ENCODE peak calls at places on chromosomes 3 and 15, in ten cellular contexts. One of them, this sample, is unnamed. For H3K27me3, the result is how much of the 10 kb centered on the place peaks cover.

GRCh38 chr3:128482857-128483656 is 9.9 kb downstream of the GATA2 start:
- DNase-seq in CD8-positive, alpha-beta T cell: no peak
- DNase-seq in tibial artery: no peak
- DNase-seq in Karpas-422: no peak
- DNase-seq in pancreas: no peak
- DNase-seq in uterus: peak
- DNase-seq in GM23248: peak
- DNase-seq in CD8-positive, alpha-beta memory T cell: no peak
- DNase-seq in hepatocyte: peak
- DNase-seq in psoas muscle: peak
- DNase-seq in this sample: no peak

GRCh38 chr3:134389865-134390264 is 15.6 kb upstream of the AMOTL2 start:
- DNase-seq in Karpas-422: no peak
- DNase-seq in CD8-positive, alpha-beta memory T cell: no peak
- DNase-seq in psoas muscle: no peak
- DNase-seq in CD8-positive, alpha-beta T cell: no peak
- DNase-seq in tibial artery: no peak
- DNase-seq in GM23248: no peak
- DNase-seq in uterus: no peak
- DNase-seq in pancreas: no peak
- DNase-seq in hepatocyte: no peak
- DNase-seq in this sample: no peak

GRCh38 chr3:81003008-81003407 is 758.4 kb downstream of the GBE1 start:
- DNase-seq in tibial artery: no peak
- DNase-seq in hepatocyte: no peak
- DNase-seq in GM23248: no peak
- DNase-seq in CD8-positive, alpha-beta memory T cell: no peak
- DNase-seq in CD8-positive, alpha-beta T cell: no peak
- DNase-seq in psoas muscle: no peak
- DNase-seq in uterus: no peak
- DNase-seq in pancreas: no peak
- DNase-seq in Karpas-422: no peak
- DNase-seq in this sample: no peak

GRCh38 chr3:82093641-82094040 is 332.2 kb upstream of the GBE1 start:
- DNase-seq in CD8-positive, alpha-beta memory T cell: no peak
- DNase-seq in GM23248: no peak
- DNase-seq in Karpas-422: no peak
- DNase-seq in CD8-positive, alpha-beta T cell: no peak
- DNase-seq in tibial artery: no peak
- DNase-seq in uterus: no peak
- DNase-seq in hepatocyte: no peak
- DNase-seq in pancreas: no peak
- DNase-seq in psoas muscle: no peak
- DNase-seq in this sample: no peak

GRCh38 chr3:106862067-106862466 is 515.2 kb upstream of the CCDC54 start:
- DNase-seq in pancreas: no peak
- DNase-seq in CD8-positive, alpha-beta memory T cell: no peak
- DNase-seq in psoas muscle: no peak
- DNase-seq in uterus: no peak
- DNase-seq in hepatocyte: no peak
- DNase-seq in tibial artery: no peak
- DNase-seq in GM23248: peak
- DNase-seq in CD8-positive, alpha-beta T cell: no peak
- DNase-seq in Karpas-422: no peak
- DNase-seq in this sample: no peak

GRCh38 chr3:32421991-32422859 is 30.6 kb downstream of the CMTM7 start:
- DNase-seq in uterus: peak
- DNase-seq in pancreas: peak
- DNase-seq in Karpas-422: no peak
- DNase-seq in hepatocyte: no peak
- DNase-seq in psoas muscle: peak
- DNase-seq in CD8-positive, alpha-beta T cell: no peak
- DNase-seq in CD8-positive, alpha-beta memory T cell: no peak
- DNase-seq in GM23248: peak
- DNase-seq in tibial artery: peak
- DNase-seq in this sample: no peak

GRCh38 chr3:72739521-72740466 is 108.5 kb downstream of the SHQ1 start:
- DNase-seq in Karpas-422: no peak
- DNase-seq in GM23248: peak
- DNase-seq in pancreas: no peak
- DNase-seq in CD8-positive, alpha-beta memory T cell: no peak
- DNase-seq in psoas muscle: no peak
- DNase-seq in tibial artery: no peak
- DNase-seq in uterus: no peak
- DNase-seq in CD8-positive, alpha-beta T cell: no peak
- DNase-seq in hepatocyte: no peak
- DNase-seq in this sample: no peak

GRCh38 chr15:75089781-75090734 is 66.7 kb downstream of the PPCDC start:
- DNase-seq in Karpas-422: no peak
- DNase-seq in tibial artery: peak
- DNase-seq in GM23248: no peak
- DNase-seq in hepatocyte: peak
- DNase-seq in uterus: peak
- DNase-seq in CD8-positive, alpha-beta T cell: no peak
- DNase-seq in psoas muscle: no peak
- DNase-seq in CD8-positive, alpha-beta memory T cell: no peak
- DNase-seq in pancreas: no peak
- DNase-seq in this sample: no peak

GRCh38 chr3:195094211-195094921 is 176.6 kb downstream of the XXYLT1 start:
- DNase-seq in CD8-positive, alpha-beta memory T cell: no peak
- DNase-seq in tibial artery: no peak
- DNase-seq in uterus: no peak
- DNase-seq in pancreas: no peak
- DNase-seq in hepatocyte: no peak
- DNase-seq in CD8-positive, alpha-beta T cell: no peak
- DNase-seq in Karpas-422: no peak
- DNase-seq in psoas muscle: peak
- DNase-seq in GM23248: no peak
- DNase-seq in this sample: peak

DNA sequence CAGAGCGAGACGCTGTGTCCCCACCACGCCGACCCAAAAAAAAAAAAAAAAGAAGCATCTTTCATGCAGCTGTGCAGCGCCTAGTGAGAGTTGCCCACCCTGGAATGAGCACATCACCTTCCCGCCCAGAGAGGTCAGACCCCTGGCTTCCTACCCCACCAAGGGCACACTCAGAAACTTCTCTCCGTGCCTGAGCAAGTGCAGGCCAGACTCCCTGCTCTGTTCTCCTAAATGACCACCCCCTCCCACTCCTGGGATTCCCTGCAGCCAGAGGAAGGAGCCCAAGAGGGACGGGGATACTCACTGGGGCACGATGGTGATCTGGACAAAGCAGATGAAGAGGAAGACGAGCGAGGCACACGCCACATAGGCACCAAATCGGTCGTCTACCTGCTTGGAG is 116.0 kb downstream of the SEC22A start:
- DNase-seq in hepatocyte: no peak
- DNase-seq in uterus: no peak
- DNase-seq in Karpas-422: no peak
- DNase-seq in CD8-positive, alpha-beta T cell: no peak
- DNase-seq in GM23248: no peak
- DNase-seq in tibial artery: peak
- DNase-seq in psoas muscle: no peak
- DNase-seq in pancreas: no peak
- DNase-seq in CD8-positive, alpha-beta memory T cell: no peak
- DNase-seq in this sample: no peak
- H3K27me3 ChIP-seq in hepatocyte: under half
- H3K27me3 ChIP-seq in uterus: under half
- H3K27me3 ChIP-seq in Karpas-422: under half
- H3K27me3 ChIP-seq in CD8-positive, alpha-beta T cell: under half
- H3K27me3 ChIP-seq in GM23248: under half
- H3K27me3 ChIP-seq in tibial artery: under half
- H3K27me3 ChIP-seq in psoas muscle: under half
- H3K27me3 ChIP-seq in pancreas: under half
- H3K27me3 ChIP-seq in CD8-positive, alpha-beta memory T cell: under half
- H3K27me3 ChIP-seq in this sample: under half

GRCh38 chr3:13550257-13550693 is 1.4 kb downstream of the FBLN2 start:
- DNase-seq in pancreas: no peak
- DNase-seq in Karpas-422: no peak
- DNase-seq in psoas muscle: no peak
- DNase-seq in GM23248: no peak
- DNase-seq in CD8-positive, alpha-beta T cell: no peak
- DNase-seq in tibial artery: no peak
- DNase-seq in CD8-positive, alpha-beta memory T cell: no peak
- DNase-seq in hepatocyte: no peak
- DNase-seq in uterus: no peak
- DNase-seq in this sample: no peak
- H3K27ac ChIP-seq in pancreas: no peak
- H3K27ac ChIP-seq in Karpas-422: no peak
- H3K27ac ChIP-seq in psoas muscle: no peak
- H3K27ac ChIP-seq in GM23248: peak
- H3K27ac ChIP-seq in CD8-positive, alpha-beta T cell: peak
- H3K27ac ChIP-seq in tibial artery: peak
- H3K27ac ChIP-seq in CD8-positive, alpha-beta memory T cell: no peak
- H3K27ac ChIP-seq in hepatocyte: no peak
- H3K27ac ChIP-seq in uterus: peak
- H3K27ac ChIP-seq in this sample: no peak

GRCh38 chr3:127431066-127431465 is 143.2 kb upstream of the PRR20G start:
- DNase-seq in CD8-positive, alpha-beta memory T cell: no peak
- DNase-seq in uterus: peak
- DNase-seq in Karpas-422: no peak
- DNase-seq in CD8-positive, alpha-beta T cell: no peak
- DNase-seq in psoas muscle: no peak
- DNase-seq in tibial artery: no peak
- DNase-seq in pancreas: no peak
- DNase-seq in GM23248: no peak
- DNase-seq in hepatocyte: no peak
- DNase-seq in this sample: no peak
- H3K27me3 ChIP-seq in CD8-positive, alpha-beta memory T cell: under half
- H3K27me3 ChIP-seq in uterus: under half
- H3K27me3 ChIP-seq in Karpas-422: under half
- H3K27me3 ChIP-seq in CD8-positive, alpha-beta T cell: under half
- H3K27me3 ChIP-seq in psoas muscle: under half
- H3K27me3 ChIP-seq in tibial artery: under half
- H3K27me3 ChIP-seq in pancreas: under half
- H3K27me3 ChIP-seq in GM23248: half or more
- H3K27me3 ChIP-seq in hepatocyte: under half
- H3K27me3 ChIP-seq in this sample: under half

GRCh38 chr3:47766186-47766585 is 15.5 kb downstream of the SMARCC1 start:
- DNase-seq in psoas muscle: no peak
- DNase-seq in CD8-positive, alpha-beta memory T cell: no peak
- DNase-seq in pancreas: no peak
- DNase-seq in GM23248: no peak
- DNase-seq in uterus: no peak
- DNase-seq in tibial artery: no peak
- DNase-seq in hepatocyte: no peak
- DNase-seq in Karpas-422: no peak
- DNase-seq in CD8-positive, alpha-beta T cell: no peak
- DNase-seq in this sample: no peak
- H3K27ac ChIP-seq in psoas muscle: peak
- H3K27ac ChIP-seq in CD8-positive, alpha-beta memory T cell: no peak
- H3K27ac ChIP-seq in pancreas: no peak
- H3K27ac ChIP-seq in GM23248: no peak
- H3K27ac ChIP-seq in uterus: peak
- H3K27ac ChIP-seq in tibial artery: no peak
- H3K27ac ChIP-seq in hepatocyte: no peak
- H3K27ac ChIP-seq in Karpas-422: no peak
- H3K27ac ChIP-seq in CD8-positive, alpha-beta T cell: no peak
- H3K27ac ChIP-seq in this sample: no peak

DNA sequence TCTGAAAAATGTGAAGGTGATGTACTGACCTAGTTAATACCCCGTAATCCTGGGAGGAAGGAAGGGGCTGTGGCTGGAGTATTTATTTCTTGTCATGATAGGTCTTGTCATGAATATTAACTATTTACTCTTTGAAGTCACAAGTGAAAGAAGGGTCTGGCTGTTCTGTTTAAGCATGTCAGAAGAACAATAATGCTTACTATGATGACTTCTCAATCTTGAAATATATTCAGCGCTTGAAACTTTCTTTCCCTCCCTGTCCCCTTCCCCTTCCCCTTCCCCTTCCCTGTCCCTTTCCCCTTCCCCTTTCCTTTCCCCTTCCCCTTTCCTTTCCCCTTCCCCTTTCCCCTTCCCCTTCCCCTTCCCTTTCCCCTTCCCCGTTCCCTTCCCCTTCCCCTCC is 153.9 kb downstream of the PPM1L start:
- DNase-seq in CD8-positive, alpha-beta T cell: no peak
- DNase-seq in psoas muscle: no peak
- DNase-seq in pancreas: no peak
- DNase-seq in GM23248: no peak
- DNase-seq in Karpas-422: no peak
- DNase-seq in hepatocyte: no peak
- DNase-seq in uterus: no peak
- DNase-seq in CD8-positive, alpha-beta memory T cell: no peak
- DNase-seq in tibial artery: no peak
- DNase-seq in this sample: no peak
- H3K27me3 ChIP-seq in CD8-positive, alpha-beta T cell: under half
- H3K27me3 ChIP-seq in psoas muscle: under half
- H3K27me3 ChIP-seq in pancreas: under half
- H3K27me3 ChIP-seq in GM23248: under half
- H3K27me3 ChIP-seq in Karpas-422: under half
- H3K27me3 ChIP-seq in hepatocyte: under half
- H3K27me3 ChIP-seq in uterus: under half
- H3K27me3 ChIP-seq in CD8-positive, alpha-beta memory T cell: under half
- H3K27me3 ChIP-seq in tibial artery: under half
- H3K27me3 ChIP-seq in this sample: under half

GRCh38 chr3:114338651-114339357 is 45.0 kb downstream of the TIGIT start:
- DNase-seq in uterus: no peak
- DNase-seq in pancreas: no peak
- DNase-seq in CD8-positive, alpha-beta T cell: no peak
- DNase-seq in CD8-positive, alpha-beta memory T cell: no peak
- DNase-seq in tibial artery: no peak
- DNase-seq in psoas muscle: no peak
- DNase-seq in Karpas-422: no peak
- DNase-seq in GM23248: no peak
- DNase-seq in hepatocyte: no peak
- DNase-seq in this sample: no peak
- H3K27ac ChIP-seq in uterus: no peak
- H3K27ac ChIP-seq in pancreas: no peak
- H3K27ac ChIP-seq in CD8-positive, alpha-beta T cell: no peak
- H3K27ac ChIP-seq in CD8-positive, alpha-beta memory T cell: peak
- H3K27ac ChIP-seq in tibial artery: no peak
- H3K27ac ChIP-seq in psoas muscle: no peak
- H3K27ac ChIP-seq in Karpas-422: no peak
- H3K27ac ChIP-seq in GM23248: no peak
- H3K27ac ChIP-seq in hepatocyte: no peak
- H3K27ac ChIP-seq in this sample: no peak

GRCh38 chr3:125058529-125058928 is 2.7 kb upstream of the HEG1 start:
- DNase-seq in GM23248: no peak
- DNase-seq in CD8-positive, alpha-beta T cell: no peak
- DNase-seq in Karpas-422: no peak
- DNase-seq in uterus: no peak
- DNase-seq in pancreas: no peak
- DNase-seq in hepatocyte: no peak
- DNase-seq in CD8-positive, alpha-beta memory T cell: no peak
- DNase-seq in psoas muscle: no peak
- DNase-seq in tibial artery: no peak
- DNase-seq in this sample: no peak
- H3K27me3 ChIP-seq in GM23248: under half
- H3K27me3 ChIP-seq in CD8-positive, alpha-beta T cell: under half
- H3K27me3 ChIP-seq in Karpas-422: under half
- H3K27me3 ChIP-seq in uterus: under half
- H3K27me3 ChIP-seq in pancreas: under half
- H3K27me3 ChIP-seq in hepatocyte: under half
- H3K27me3 ChIP-seq in CD8-positive, alpha-beta memory T cell: under half
- H3K27me3 ChIP-seq in psoas muscle: under half
- H3K27me3 ChIP-seq in tibial artery: under half
- H3K27me3 ChIP-seq in this sample: under half

GRCh38 chr15:93485438-93485837 is 396.4 kb upstream of the RGMA start:
- DNase-seq in psoas muscle: no peak
- DNase-seq in pancreas: no peak
- DNase-seq in hepatocyte: no peak
- DNase-seq in tibial artery: no peak
- DNase-seq in GM23248: no peak
- DNase-seq in Karpas-422: no peak
- DNase-seq in CD8-positive, alpha-beta memory T cell: no peak
- DNase-seq in uterus: no peak
- DNase-seq in CD8-positive, alpha-beta T cell: no peak
- DNase-seq in this sample: no peak
- H3K27ac ChIP-seq in psoas muscle: peak
- H3K27ac ChIP-seq in pancreas: peak
- H3K27ac ChIP-seq in hepatocyte: no peak
- H3K27ac ChIP-seq in tibial artery: peak
- H3K27ac ChIP-seq in GM23248: no peak
- H3K27ac ChIP-seq in Karpas-422: peak
- H3K27ac ChIP-seq in CD8-positive, alpha-beta memory T cell: no peak
- H3K27ac ChIP-seq in uterus: peak
- H3K27ac ChIP-seq in CD8-positive, alpha-beta T cell: no peak
- H3K27ac ChIP-seq in this sample: no peak

This sample was measured in HL-60.